ENCODE peak calls at places on chromosomes 16 and 17, in ten cellular contexts. G, E, M, O, C, T, K, L, D and R are unnamed samples.

GRCh38 chr16:4273858-4274291 is 1.1 kb upstream of the TFAP4 start:
- DNase-seq in T (peak), D (peak), O (peak), G (peak), C (peak), K (peak), L (peak), M (peak), E (peak), R (peak)

GRCh38 chr16:83513006-83513755 is 294.6 kb upstream of the HSBP1 start:
- DNase-seq in K (no peak), E (no peak), L (no peak), T (no peak), C (no peak), G (no peak), M (no peak), O (no peak), D (peak), R (no peak)

GRCh38 chr16:75555213-75555706 is 792 bp downstream of the TMEM231 start:
- DNase-seq in M (peak), E (peak), T (peak), K (no peak), C (peak), O (no peak), D (peak), L (peak), G (peak), R (peak)

GRCh38 chr17:55584055-55584685 is 72.9 kb upstream of the SMIM36 start:
- DNase-seq in T (no peak), L (no peak), D (peak), C (no peak), G (no peak), O (no peak), E (no peak), K (no peak), M (no peak), R (no peak)

GRCh38 chr17:3815122-3815521 is 14.1 kb upstream of the ITGAE start:
- DNase-seq in D (no peak), M (no peak), K (no peak), G (no peak), E (no peak), L (no peak), O (no peak), C (no peak), T (no peak), R (no peak)

GRCh38 chr17:83182620-83183063 is 103.2 kb downstream of the METRNL start:
- DNase-seq in E (peak), K (no peak), G (peak), D (no peak), L (peak), C (no peak), O (no peak), T (no peak), M (no peak), R (no peak)

GRCh38 chr17:8151120-8151640 is 1.0 kb downstream of the PER1 start:
- DNase-seq in T (peak), E (peak), M (peak), C (no peak), D (peak), G (peak), O (peak), L (peak), K (peak), R (peak)

GRCh38 chr16:28964527-28964926 is 10.1 kb upstream of the SPNS1 start:
- DNase-seq in T (no peak), G (no peak), L (no peak), E (no peak), D (no peak), M (no peak), K (no peak), C (no peak), O (no peak), R (no peak)

GRCh38 chr16:76854234-76854633 is 336.8 kb upstream of the MON1B start:
- DNase-seq in C (no peak), E (no peak), T (no peak), D (no peak), M (no peak), K (no peak), L (peak), G (no peak), O (no peak), R (no peak)

GRCh38 chr17:38761612-38762011 is 9.1 kb downstream of the PSMB3 start:
- DNase-seq in T (no peak), L (peak), D (peak), O (no peak), E (no peak), G (no peak), C (no peak), K (no peak), M (no peak), R (no peak)

GRCh38 chr16:84839054-84839453 is 19.3 kb downstream of the CRISPLD2 start:
- DNase-seq in L (no peak), E (no peak), M (no peak), K (no peak), G (no peak), D (peak), T (no peak), O (no peak), C (no peak), R (no peak)

GRCh38 chr17:41013606-41014005 is 4.7 kb upstream of the KRTAP3-1 start:
- DNase-seq in O (no peak), E (peak), C (no peak), M (no peak), L (no peak), T (no peak), D (peak), G (no peak), K (no peak), R (no peak)